ENCODE peak calls at places on chromosomes 11 and 22, in seven cellular contexts. Q is SK-N-SH; B is NCI-H510A treated with DMSO at 0.1 percent for 48 hours; U is activated gamma-delta T cell treated with Interleukin-2 at 50 U/mL for 16 hours; W is activated CD8-positive, alpha-beta T cell treated with anti-CD3 and anti-CD28 coated beads for 36 hours; J is fibroblast of the conjunctiva; R is KBM-7. K is an unnamed sample.

GRCh38 chr11:127003260-127003981 is 2.9 kb upstream of the KIRREL3 start:
- DNase-seq in Q (peak; percentile 91), B (peak; percentile 97), U (no peak), W (peak; percentile 20), J (no peak), R (peak; percentile 6), K (no peak)

GRCh38 chr11:117045196-117045595 is 53.0 kb downstream of the SIK3 start:
- DNase-seq in Q (no peak), B (no peak), U (no peak), W (no peak), J (peak; percentile 80), R (no peak), K (no peak)

GRCh38 chr11:2885017-2885675 is 429 bp downstream of the CDKN1C start:
- DNase-seq in Q (peak; percentile 87), B (no peak), U (no peak), W (peak; percentile 43), J (peak; percentile 30), R (peak; percentile 70), K (peak; percentile 49)

GRCh38 chr11:94398101-94398500 is 3.1 kb downstream of the GPR83 start:
- DNase-seq in Q (no peak), B (no peak), U (no peak), W (no peak), J (no peak), R (no peak), K (no peak)

GRCh38 chr22:49856343-49856742 is 2.7 kb downstream of the ZBED4 start:
- DNase-seq in Q (no peak), B (no peak), U (no peak), W (no peak), J (no peak), R (no peak), K (no peak)

GRCh38 chr11:31725176-31725575 is 85.9 kb downstream of the PAX6 start:
- DNase-seq in Q (no peak), B (peak; percentile 0), U (no peak), W (no peak), J (no peak), R (no peak), K (no peak)

GRCh38 chr22:42799462-42800405 is 57.3 kb downstream of the ARFGAP3 start:
- DNase-seq in Q (no peak), B (no peak), U (no peak), W (peak; percentile 6), J (no peak), R (peak; percentile 20), K (no peak)

GRCh38 chr22:23681026-23681809 is 9.6 kb upstream of the RGL4 start:
- DNase-seq in Q (no peak), B (no peak), U (no peak), W (no peak), J (no peak), R (no peak), K (no peak)

GRCh38 chr11:91066648-91067047 is 843.8 kb upstream of the CHORDC1 start:
- DNase-seq in Q (peak; percentile 18), B (no peak), U (no peak), W (no peak), J (no peak), R (no peak), K (no peak)

GRCh38 chr11:125960771-125961170 is 14.9 kb downstream of the VSIG10L2 start:
- DNase-seq in Q (no peak), B (no peak), U (no peak), W (no peak), J (no peak), R (no peak), K (no peak)

GRCh38 chr11:34957606-34958005 is 41.2 kb downstream of the PDHX start:
- DNase-seq in Q (no peak), B (no peak), U (no peak), W (no peak), J (no peak), R (no peak), K (no peak)

GRCh38 chr11:76049506-76049905 is 156.8 kb downstream of the WNT11 start:
- DNase-seq in Q (no peak), B (peak; percentile 30), U (no peak), W (no peak), J (no peak), R (no peak), K (no peak)

GRCh38 chr11:65719887-65720236 is 736 bp downstream of the RNASEH2C start:
- DNase-seq in Q (no peak), B (no peak), U (no peak), W (peak; percentile 53), J (no peak), R (no peak), K (peak; percentile 53)

GRCh38 chr11:69212121-69213110 is 56.7 kb downstream of the SMIM38 start:
- DNase-seq in Q (peak; percentile 66), B (no peak), U (no peak), W (no peak), J (no peak), R (no peak), K (no peak)

K was measured in MV-4-11.